ENCODE peak calls at places on chromosome 15, in five cellular contexts. One of them, this sample, is unnamed.

GRCh38 chr15:25849431-25849921 is 13.7 kb downstream of the ATP10A start:
- DNase-seq in HCT116: no peak
- DNase-seq in ovary: no peak
- DNase-seq in stomach: no peak
- DNase-seq in heart left ventricle: no peak
- DNase-seq in this sample: no peak

GRCh38 chr15:72203507-72203837 is 5.9 kb upstream of the GRAMD2A start:
- DNase-seq in stomach: peak
- DNase-seq in ovary: no peak
- DNase-seq in HCT116: no peak
- DNase-seq in heart left ventricle: peak
- DNase-seq in this sample: no peak

GRCh38 chr15:72782993-72783562 is 480 bp downstream of the ADPGK start:
- DNase-seq in HCT116: no peak
- DNase-seq in ovary: peak
- DNase-seq in heart left ventricle: peak
- DNase-seq in stomach: peak
- DNase-seq in this sample: no peak

GRCh38 chr15:31060429-31061140 is 40.9 kb downstream of the TRPM1 start:
- DNase-seq in HCT116: no peak
- DNase-seq in ovary: no peak
- DNase-seq in heart left ventricle: no peak
- DNase-seq in stomach: peak
- DNase-seq in this sample: no peak

GRCh38 chr15:79099692-79100091 is 9.1 kb upstream of the RASGRF1 start:
- DNase-seq in heart left ventricle: no peak
- DNase-seq in stomach: no peak
- DNase-seq in ovary: no peak
- DNase-seq in HCT116: no peak
- DNase-seq in this sample: no peak

GRCh38 chr15:58241872-58242271 is 103.7 kb downstream of the AQP9 start:
- DNase-seq in HCT116: no peak
- DNase-seq in heart left ventricle: no peak
- DNase-seq in ovary: no peak
- DNase-seq in stomach: no peak
- DNase-seq in this sample: no peak

GRCh38 chr15:69454953-69455352 is 2.3 kb downstream of the RPLP1 start:
- DNase-seq in heart left ventricle: no peak
- DNase-seq in stomach: no peak
- DNase-seq in ovary: no peak
- DNase-seq in HCT116: no peak
- DNase-seq in this sample: no peak

GRCh38 chr15:70947369-70948335 is 55.0 kb downstream of the LRRC49 start:
- DNase-seq in ovary: no peak
- DNase-seq in HCT116: no peak
- DNase-seq in heart left ventricle: no peak
- DNase-seq in stomach: no peak
- DNase-seq in this sample: no peak

GRCh38 chr15:68372291-68372811 is 59.6 kb downstream of the ITGA11 start:
- DNase-seq in ovary: no peak
- DNase-seq in HCT116: peak
- DNase-seq in heart left ventricle: peak
- DNase-seq in stomach: no peak
- DNase-seq in this sample: peak

GRCh38 chr15:58497036-58497785 is 65.4 kb downstream of the LIPC start:
- DNase-seq in ovary: no peak
- DNase-seq in HCT116: no peak
- DNase-seq in stomach: no peak
- DNase-seq in heart left ventricle: no peak
- DNase-seq in this sample: no peak

GRCh38 chr15:68701886-68702285 is 118.8 kb downstream of the ANP32A start:
- DNase-seq in ovary: no peak
- DNase-seq in HCT116: no peak
- DNase-seq in heart left ventricle: no peak
- DNase-seq in stomach: no peak
- DNase-seq in this sample: no peak

GRCh38 chr15:92677998-92678397 is 22.4 kb upstream of the FAM174B start:
- DNase-seq in heart left ventricle: peak
- DNase-seq in HCT116: no peak
- DNase-seq in stomach: no peak
- DNase-seq in ovary: peak
- DNase-seq in this sample: no peak

GRCh38 chr15:59879506-59879905 is 124.6 kb upstream of the FOXB1 start:
- DNase-seq in HCT116: no peak
- DNase-seq in ovary: no peak
- DNase-seq in heart left ventricle: no peak
- DNase-seq in stomach: no peak
- DNase-seq in this sample: no peak

GRCh38 chr15:57789225-57789624 is 82.7 kb downstream of the POLR2M start:
- DNase-seq in heart left ventricle: no peak
- DNase-seq in stomach: no peak
- DNase-seq in ovary: no peak
- DNase-seq in HCT116: no peak
- DNase-seq in this sample: no peak

GRCh38 chr15:70241561-70242320 is 144.0 kb upstream of the TLE3 start:
- DNase-seq in ovary: no peak
- DNase-seq in stomach: no peak
- DNase-seq in HCT116: no peak
- DNase-seq in heart left ventricle: no peak
- DNase-seq in this sample: no peak

GRCh38 chr15:90076716-90077115 is 25.6 kb downstream of the IDH2 start:
- DNase-seq in heart left ventricle: no peak
- DNase-seq in stomach: no peak
- DNase-seq in HCT116: no peak
- DNase-seq in ovary: no peak
- DNase-seq in this sample: no peak

GRCh38 chr15:90072978-90073640 is 29.2 kb downstream of the IDH2 start:
- DNase-seq in stomach: no peak
- DNase-seq in HCT116: no peak
- DNase-seq in heart left ventricle: no peak
- DNase-seq in ovary: no peak
- DNase-seq in this sample: no peak

GRCh38 chr15:90075420-90076289 is 26.6 kb downstream of the IDH2 start:
- DNase-seq in HCT116: peak
- DNase-seq in stomach: peak
- DNase-seq in heart left ventricle: no peak
- DNase-seq in ovary: no peak
- DNase-seq in this sample: no peak

GRCh38 chr15:90074916-90075315 is 27.4 kb downstream of the IDH2 start:
- DNase-seq in HCT116: no peak
- DNase-seq in ovary: no peak
- DNase-seq in stomach: no peak
- DNase-seq in heart left ventricle: no peak
- DNase-seq in this sample: no peak

GRCh38 chr15:90074023-90074422 is 28.2 kb downstream of the IDH2 start:
- DNase-seq in HCT116: no peak
- DNase-seq in stomach: peak
- DNase-seq in heart left ventricle: peak
- DNase-seq in ovary: no peak
- DNase-seq in this sample: no peak
- TF ChIP-seq POLR2A in HCT116: no peak
- TF ChIP-seq POLR2A in stomach: no peak
- TF ChIP-seq POLR2A in heart left ventricle: no peak
- TF ChIP-seq POLR2A in ovary: no peak
- TF ChIP-seq POLR2A in this sample: no peak

DNA sequence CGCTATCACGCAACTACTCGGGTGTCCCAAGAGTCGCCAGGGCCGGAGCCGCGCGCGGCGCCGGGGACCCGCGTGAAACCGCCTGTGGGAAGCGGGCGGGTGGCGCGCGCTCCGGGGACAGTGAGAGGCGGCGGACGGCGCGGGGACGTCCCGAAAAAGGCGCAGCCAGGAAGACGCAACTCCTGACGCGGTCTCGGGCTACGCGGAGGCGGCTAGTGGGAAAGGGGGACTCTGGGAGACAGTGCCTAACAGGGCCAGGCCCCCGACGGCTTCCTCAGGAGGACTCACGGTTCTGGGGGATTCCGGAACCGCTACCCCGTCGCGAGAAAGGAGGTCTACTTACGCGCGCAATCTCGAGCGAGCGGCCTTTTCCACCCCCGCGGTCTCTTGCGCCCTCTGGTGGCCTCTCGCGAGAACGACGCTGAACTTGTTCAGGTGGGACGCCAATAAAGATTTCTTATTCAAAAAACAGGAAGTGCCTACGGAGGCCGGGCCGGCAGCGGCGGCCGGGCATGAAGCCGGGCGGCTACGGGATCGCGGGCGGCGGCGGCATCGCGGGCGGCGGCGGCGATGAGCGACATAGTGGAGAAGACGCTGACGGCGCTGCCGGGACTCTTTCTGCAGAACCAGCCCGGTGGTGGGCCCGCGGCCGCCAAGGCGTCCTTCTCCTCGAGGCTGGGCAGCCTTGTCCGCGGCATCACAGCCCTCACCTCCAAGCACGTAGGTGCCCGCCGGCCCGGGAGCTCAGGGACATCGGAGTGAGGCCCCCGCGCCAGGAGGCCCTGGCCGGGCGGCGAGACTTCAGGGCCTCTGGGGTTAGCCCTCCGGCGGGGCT is at the start of gene AP4E1:
- DNase-seq in stomach: peak
- DNase-seq in ovary: peak
- DNase-seq in heart left ventricle: peak
- DNase-seq in HCT116: peak
- DNase-seq in this sample: peak
- TF ChIP-seq POLR2A in stomach: no peak
- TF ChIP-seq POLR2A in ovary: peak
- TF ChIP-seq POLR2A in heart left ventricle: peak
- TF ChIP-seq POLR2A in HCT116: peak
- TF ChIP-seq POLR2A in this sample: peak

DNA sequence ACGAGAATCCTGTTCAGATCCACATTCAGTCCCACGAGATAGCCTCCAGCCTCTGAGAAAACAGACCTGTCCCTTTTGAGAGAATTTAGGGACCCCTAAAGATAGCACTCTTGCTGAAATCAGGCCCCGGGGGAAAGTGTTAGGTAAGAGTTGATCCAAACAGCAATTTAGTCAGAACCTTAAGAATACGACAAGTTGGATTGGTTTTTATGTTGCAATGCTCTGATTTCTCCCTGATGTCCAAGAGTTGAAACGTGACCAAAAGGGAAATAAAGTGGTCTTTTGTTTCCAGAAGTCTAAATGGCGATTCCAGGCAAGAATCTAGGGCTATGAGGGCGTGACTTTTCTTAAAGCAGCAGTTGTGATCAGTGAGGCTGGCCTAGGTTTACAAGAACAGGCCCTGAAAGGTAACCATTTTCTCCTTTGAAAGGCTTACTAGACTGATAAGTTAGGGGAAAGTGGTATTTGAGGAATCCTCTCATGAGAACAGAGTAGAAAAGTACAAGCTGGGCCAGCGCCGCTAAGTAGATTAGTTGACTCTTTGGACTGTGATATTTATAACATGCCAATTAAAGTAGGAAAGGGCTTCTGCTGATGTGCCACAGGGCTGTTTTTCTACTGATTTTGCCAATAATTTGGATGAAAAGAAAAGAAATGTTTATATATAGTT is 4.9 kb downstream of the MAN2A2 start:
- DNase-seq in ovary: no peak
- DNase-seq in HCT116: no peak
- DNase-seq in heart left ventricle: no peak
- DNase-seq in stomach: no peak
- DNase-seq in this sample: no peak
- TF ChIP-seq POLR2A in ovary: no peak
- TF ChIP-seq POLR2A in HCT116: no peak
- TF ChIP-seq POLR2A in heart left ventricle: no peak
- TF ChIP-seq POLR2A in stomach: no peak
- TF ChIP-seq POLR2A in this sample: no peak

GRCh38 chr15:74400915-74401757 is 32.6 kb downstream of the SEMA7A start:
- DNase-seq in HCT116: no peak
- DNase-seq in heart left ventricle: no peak
- DNase-seq in ovary: no peak
- DNase-seq in stomach: no peak
- DNase-seq in this sample: no peak
- TF ChIP-seq POLR2A in HCT116: no peak
- TF ChIP-seq POLR2A in heart left ventricle: no peak
- TF ChIP-seq POLR2A in ovary: no peak
- TF ChIP-seq POLR2A in stomach: no peak
- TF ChIP-seq POLR2A in this sample: peak

GRCh38 chr15:29680806-29681485 is 141.3 kb downstream of the TJP1 start:
- DNase-seq in heart left ventricle: no peak
- DNase-seq in stomach: no peak
- DNase-seq in HCT116: no peak
- DNase-seq in ovary: no peak
- DNase-seq in this sample: no peak
- TF ChIP-seq POLR2A in heart left ventricle: no peak
- TF ChIP-seq POLR2A in stomach: no peak
- TF ChIP-seq POLR2A in HCT116: no peak
- TF ChIP-seq POLR2A in ovary: no peak
- TF ChIP-seq POLR2A in this sample: no peak

GRCh38 chr15:45429974-45430792 is 51.8 kb upstream of the GATM start:
- DNase-seq in ovary: peak
- DNase-seq in HCT116: no peak
- DNase-seq in heart left ventricle: peak
- DNase-seq in stomach: peak
- DNase-seq in this sample: peak
- TF ChIP-seq POLR2A in ovary: no peak
- TF ChIP-seq POLR2A in HCT116: no peak
- TF ChIP-seq POLR2A in heart left ventricle: no peak
- TF ChIP-seq POLR2A in stomach: no peak
- TF ChIP-seq POLR2A in this sample: no peak

DNA sequence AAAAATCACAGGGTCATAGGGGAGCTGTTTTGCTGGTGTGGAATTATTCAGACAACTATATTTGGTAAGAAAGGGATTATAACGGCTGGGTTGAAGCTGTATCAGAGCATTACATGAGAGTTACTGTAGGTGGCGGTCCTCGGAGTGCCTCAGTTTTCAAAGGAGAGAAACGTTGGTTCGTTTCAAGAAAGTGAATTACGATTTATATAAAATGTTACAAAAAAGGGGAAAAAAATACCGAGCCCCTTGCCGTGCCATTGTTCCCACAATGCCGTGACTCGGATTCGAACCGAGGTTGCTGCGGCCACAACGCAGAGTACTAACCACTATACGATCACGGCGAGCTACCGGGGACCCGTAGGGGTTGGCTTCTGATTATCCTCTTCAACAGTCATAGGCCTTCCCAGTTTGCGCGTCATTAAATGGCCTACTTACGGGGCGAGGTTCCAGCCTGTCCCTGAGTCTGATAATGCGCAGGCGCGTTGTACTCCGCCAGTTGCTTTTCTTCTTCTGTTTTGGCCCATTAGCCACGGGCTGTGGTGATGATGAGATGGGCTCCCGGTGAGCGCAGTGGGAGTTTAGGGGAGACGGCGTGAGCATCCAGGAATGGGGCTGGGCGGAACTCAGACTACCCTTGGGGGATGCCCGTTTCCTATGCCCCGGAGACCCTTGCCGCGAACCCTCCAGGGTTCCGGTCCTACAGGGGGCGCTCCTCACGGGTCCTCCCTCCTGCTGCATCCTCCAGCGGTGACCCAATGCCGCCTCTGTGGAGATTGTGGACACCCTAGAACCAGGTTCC is 10.8 kb upstream of the SHF start:
- DNase-seq in ovary: peak
- DNase-seq in stomach: peak
- DNase-seq in heart left ventricle: peak
- DNase-seq in HCT116: peak
- DNase-seq in this sample: peak
- TF ChIP-seq POLR2A in ovary: peak
- TF ChIP-seq POLR2A in stomach: peak
- TF ChIP-seq POLR2A in heart left ventricle: peak
- TF ChIP-seq POLR2A in HCT116: peak
- TF ChIP-seq POLR2A in this sample: peak

GRCh38 chr15:98889930-98890695 is 117.5 kb downstream of the PGPEP1L start:
- DNase-seq in heart left ventricle: no peak
- DNase-seq in stomach: no peak
- DNase-seq in HCT116: no peak
- DNase-seq in ovary: no peak
- DNase-seq in this sample: no peak
- TF ChIP-seq POLR2A in heart left ventricle: no peak
- TF ChIP-seq POLR2A in stomach: no peak
- TF ChIP-seq POLR2A in HCT116: no peak
- TF ChIP-seq POLR2A in ovary: no peak
- TF ChIP-seq POLR2A in this sample: no peak

This sample was measured in GM12892.